ENCODE peak calls at places on chromosomes 2 and 18, in six cellular contexts. V is left cardiac atrium; X is CD8-positive, alpha-beta T cell; J is activated CD4-positive, alpha-beta T cell treated with anti-CD3 and anti-CD28 coated beads, Interleukin-2, amount 50 U/mL, for 1 hour; G is activated T-cell treated with anti-CD3 and anti-CD28 coated beads, Interleukin-2, amount 50 U/mL, for 48 hours; Y is NCI-H2081. M is an unnamed sample.
A peak's percentile ranks its signal among the peaks of the same experiment; 100 is the strongest.

GRCh38 chr2:74374509-74375205 is 5.5 kb downstream of the DCTN1 start:
- DNase-seq in J (no peak), X (no peak), Y (peak; percentile 83), G (no peak), V (peak; percentile 81), M (no peak)

GRCh38 chr2:104976603-104977120 is 61.2 kb upstream of the MRPS9 start:
- DNase-seq in X (no peak), Y (no peak), V (no peak), J (no peak), G (peak; percentile 27), M (peak; percentile 1)

GRCh38 chr18:67456691-67457090 is 59.8 kb downstream of the DSEL start:
- DNase-seq in Y (no peak), X (no peak), V (no peak), G (no peak), J (no peak), M (no peak)

GRCh38 chr2:11582526-11583202 is 48.8 kb downstream of the GREB1 start:
- DNase-seq in Y (peak; percentile 71), J (peak; percentile 52), V (peak; percentile 40), X (peak; percentile 25), G (peak; percentile 87), M (peak; percentile 29)

GRCh38 chr2:202186641-202187202 is 51.7 kb downstream of the SUMO1 start:
- DNase-seq in Y (no peak), V (no peak), J (no peak), X (no peak), G (no peak), M (no peak)

GRCh38 chr2:8684885-8685696 is 3.2 kb downstream of the ID2 start:
- DNase-seq in J (peak; percentile 40), X (no peak), G (peak; percentile 81), V (peak; percentile 76), Y (peak; percentile 88), M (no peak)

GRCh38 chr2:176385219-176385618 is 116.0 kb downstream of the MTX2 start:
- DNase-seq in Y (no peak), V (no peak), X (no peak), J (no peak), G (no peak), M (no peak)

GRCh38 chr2:75389271-75389670 is 171.5 kb downstream of the EVA1A start:
- DNase-seq in Y (no peak), G (no peak), J (no peak), X (no peak), V (no peak), M (no peak)

GRCh38 chr2:52391576-52391975 is 1359.6 kb upstream of the NRXN1 start:
- DNase-seq in Y (no peak), X (no peak), J (no peak), V (no peak), G (no peak), M (no peak)

GRCh38 chr2:9398881-9399805 is 24.2 kb downstream of the ITGB1BP1 start:
- DNase-seq in X (no peak), Y (no peak), V (no peak), G (no peak), J (no peak), M (no peak)

GRCh38 chr18:28174181-28174906 is 2.6 kb downstream of the CDH2 start:
- DNase-seq in X (no peak), Y (no peak), G (no peak), V (no peak), J (no peak), M (no peak)

GRCh38 chr2:24809316-24810007 is 16.2 kb downstream of the CENPO start:
- DNase-seq in X (no peak), V (no peak), J (no peak), G (no peak), Y (no peak), M (no peak)